ENCODE peak calls at places on chromosomes 13 and 19, in eight cellular contexts. One of them, this sample, is unnamed.
A peak's percentile ranks its signal among the peaks of the same experiment; 100 is the strongest.

GRCh38 chr13:107480130-107480529 is 735.2 kb downstream of the LIG4 start:
- DNase-seq in progenitor cell of endocrine pancreas: no peak
- DNase-seq in foreskin fibroblast: no peak
- DNase-seq in activated CD4-positive, alpha-beta T cell treated with anti-CD3 and anti-CD28 coated beads, Interleukin-2, amount 50 U/mL, for 48 hours: no peak
- DNase-seq in activated T-helper 1 cell treated with anti-CD3 and anti-CD28 coated beads, Interleukin-2, amount 50 U/mL, for 16 hours: no peak
- DNase-seq in astrocyte of the spinal cord: no peak
- DNase-seq in heart left ventricle: no peak
- DNase-seq in AG10803: no peak
- DNase-seq in this sample: no peak

GRCh38 chr13:97310809-97311436 is 88.8 kb downstream of the MBNL2 start:
- DNase-seq in progenitor cell of endocrine pancreas: no peak
- DNase-seq in foreskin fibroblast: no peak
- DNase-seq in activated CD4-positive, alpha-beta T cell treated with anti-CD3 and anti-CD28 coated beads, Interleukin-2, amount 50 U/mL, for 48 hours: no peak
- DNase-seq in activated T-helper 1 cell treated with anti-CD3 and anti-CD28 coated beads, Interleukin-2, amount 50 U/mL, for 16 hours: no peak
- DNase-seq in astrocyte of the spinal cord: no peak
- DNase-seq in heart left ventricle: no peak
- DNase-seq in AG10803: no peak
- DNase-seq in this sample: no peak

GRCh38 chr19:45687599-45687998 is 4.2 kb downstream of the SNRPD2 start:
- DNase-seq in progenitor cell of endocrine pancreas: no peak
- DNase-seq in foreskin fibroblast: no peak
- DNase-seq in activated CD4-positive, alpha-beta T cell treated with anti-CD3 and anti-CD28 coated beads, Interleukin-2, amount 50 U/mL, for 48 hours: no peak
- DNase-seq in activated T-helper 1 cell treated with anti-CD3 and anti-CD28 coated beads, Interleukin-2, amount 50 U/mL, for 16 hours: no peak
- DNase-seq in astrocyte of the spinal cord: no peak
- DNase-seq in heart left ventricle: no peak
- DNase-seq in AG10803: no peak
- DNase-seq in this sample: no peak

GRCh38 chr19:38434549-38435051 is 1.1 kb downstream of the RYR1 start:
- DNase-seq in progenitor cell of endocrine pancreas: no peak
- DNase-seq in foreskin fibroblast: no peak
- DNase-seq in activated CD4-positive, alpha-beta T cell treated with anti-CD3 and anti-CD28 coated beads, Interleukin-2, amount 50 U/mL, for 48 hours: no peak
- DNase-seq in activated T-helper 1 cell treated with anti-CD3 and anti-CD28 coated beads, Interleukin-2, amount 50 U/mL, for 16 hours: no peak
- DNase-seq in astrocyte of the spinal cord: no peak
- DNase-seq in heart left ventricle: peak; percentile 52
- DNase-seq in AG10803: no peak
- DNase-seq in this sample: no peak

GRCh38 chr13:73984949-73985691 is 149.1 kb downstream of the KLF12 start:
- DNase-seq in progenitor cell of endocrine pancreas: no peak
- DNase-seq in foreskin fibroblast: no peak
- DNase-seq in activated CD4-positive, alpha-beta T cell treated with anti-CD3 and anti-CD28 coated beads, Interleukin-2, amount 50 U/mL, for 48 hours: peak; percentile 73
- DNase-seq in activated T-helper 1 cell treated with anti-CD3 and anti-CD28 coated beads, Interleukin-2, amount 50 U/mL, for 16 hours: peak; percentile 33
- DNase-seq in astrocyte of the spinal cord: no peak
- DNase-seq in heart left ventricle: peak; percentile 32
- DNase-seq in AG10803: no peak
- DNase-seq in this sample: no peak

GRCh38 chr13:44932171-44932849 is 57.0 kb downstream of the NUFIP1 start:
- DNase-seq in progenitor cell of endocrine pancreas: no peak
- DNase-seq in foreskin fibroblast: peak; percentile 75
- DNase-seq in activated CD4-positive, alpha-beta T cell treated with anti-CD3 and anti-CD28 coated beads, Interleukin-2, amount 50 U/mL, for 48 hours: no peak
- DNase-seq in activated T-helper 1 cell treated with anti-CD3 and anti-CD28 coated beads, Interleukin-2, amount 50 U/mL, for 16 hours: no peak
- DNase-seq in astrocyte of the spinal cord: peak; percentile 43
- DNase-seq in heart left ventricle: no peak
- DNase-seq in AG10803: no peak
- DNase-seq in this sample: no peak

GRCh38 chr19:48379058-48379457 is 12.3 kb downstream of the KDELR1 start:
- DNase-seq in progenitor cell of endocrine pancreas: no peak
- DNase-seq in foreskin fibroblast: no peak
- DNase-seq in activated CD4-positive, alpha-beta T cell treated with anti-CD3 and anti-CD28 coated beads, Interleukin-2, amount 50 U/mL, for 48 hours: no peak
- DNase-seq in activated T-helper 1 cell treated with anti-CD3 and anti-CD28 coated beads, Interleukin-2, amount 50 U/mL, for 16 hours: no peak
- DNase-seq in astrocyte of the spinal cord: no peak
- DNase-seq in heart left ventricle: no peak
- DNase-seq in AG10803: no peak
- DNase-seq in this sample: no peak

GRCh38 chr19:55508120-55508519 is 19.9 kb downstream of the SSC5D start:
- DNase-seq in progenitor cell of endocrine pancreas: no peak
- DNase-seq in foreskin fibroblast: no peak
- DNase-seq in activated CD4-positive, alpha-beta T cell treated with anti-CD3 and anti-CD28 coated beads, Interleukin-2, amount 50 U/mL, for 48 hours: no peak
- DNase-seq in activated T-helper 1 cell treated with anti-CD3 and anti-CD28 coated beads, Interleukin-2, amount 50 U/mL, for 16 hours: no peak
- DNase-seq in astrocyte of the spinal cord: no peak
- DNase-seq in heart left ventricle: no peak
- DNase-seq in AG10803: no peak
- DNase-seq in this sample: no peak

GRCh38 chr13:86846501-86846900 is 824.7 kb upstream of the SLITRK5 start:
- DNase-seq in progenitor cell of endocrine pancreas: no peak
- DNase-seq in foreskin fibroblast: no peak
- DNase-seq in activated CD4-positive, alpha-beta T cell treated with anti-CD3 and anti-CD28 coated beads, Interleukin-2, amount 50 U/mL, for 48 hours: no peak
- DNase-seq in activated T-helper 1 cell treated with anti-CD3 and anti-CD28 coated beads, Interleukin-2, amount 50 U/mL, for 16 hours: no peak
- DNase-seq in astrocyte of the spinal cord: peak; percentile 47
- DNase-seq in heart left ventricle: no peak
- DNase-seq in AG10803: no peak
- DNase-seq in this sample: no peak

GRCh38 chr13:24923305-24923640 is 159.3 kb downstream of the RNF17 start:
- DNase-seq in progenitor cell of endocrine pancreas: no peak
- DNase-seq in foreskin fibroblast: peak; percentile 66
- DNase-seq in activated CD4-positive, alpha-beta T cell treated with anti-CD3 and anti-CD28 coated beads, Interleukin-2, amount 50 U/mL, for 48 hours: no peak
- DNase-seq in activated T-helper 1 cell treated with anti-CD3 and anti-CD28 coated beads, Interleukin-2, amount 50 U/mL, for 16 hours: no peak
- DNase-seq in astrocyte of the spinal cord: peak; percentile 88
- DNase-seq in heart left ventricle: no peak
- DNase-seq in AG10803: peak; percentile 83
- DNase-seq in this sample: no peak

GRCh38 chr19:32289566-32290210 is 55.7 kb upstream of the ZNF507 start:
- DNase-seq in progenitor cell of endocrine pancreas: no peak
- DNase-seq in foreskin fibroblast: no peak
- DNase-seq in activated CD4-positive, alpha-beta T cell treated with anti-CD3 and anti-CD28 coated beads, Interleukin-2, amount 50 U/mL, for 48 hours: no peak
- DNase-seq in activated T-helper 1 cell treated with anti-CD3 and anti-CD28 coated beads, Interleukin-2, amount 50 U/mL, for 16 hours: no peak
- DNase-seq in astrocyte of the spinal cord: no peak
- DNase-seq in heart left ventricle: no peak
- DNase-seq in AG10803: no peak
- DNase-seq in this sample: no peak

GRCh38 chr13:39938591-39938990 is 283.1 kb downstream of the COG6 start:
- DNase-seq in progenitor cell of endocrine pancreas: no peak
- DNase-seq in foreskin fibroblast: no peak
- DNase-seq in activated CD4-positive, alpha-beta T cell treated with anti-CD3 and anti-CD28 coated beads, Interleukin-2, amount 50 U/mL, for 48 hours: no peak
- DNase-seq in activated T-helper 1 cell treated with anti-CD3 and anti-CD28 coated beads, Interleukin-2, amount 50 U/mL, for 16 hours: no peak
- DNase-seq in astrocyte of the spinal cord: no peak
- DNase-seq in heart left ventricle: no peak
- DNase-seq in AG10803: peak; percentile 5
- DNase-seq in this sample: no peak

GRCh38 chr13:49097374-49097773 is 121.7 kb downstream of the FNDC3A start:
- DNase-seq in progenitor cell of endocrine pancreas: no peak
- DNase-seq in foreskin fibroblast: peak; percentile 88
- DNase-seq in activated CD4-positive, alpha-beta T cell treated with anti-CD3 and anti-CD28 coated beads, Interleukin-2, amount 50 U/mL, for 48 hours: no peak
- DNase-seq in activated T-helper 1 cell treated with anti-CD3 and anti-CD28 coated beads, Interleukin-2, amount 50 U/mL, for 16 hours: no peak
- DNase-seq in astrocyte of the spinal cord: peak; percentile 69
- DNase-seq in heart left ventricle: no peak
- DNase-seq in AG10803: peak; percentile 63
- DNase-seq in this sample: no peak